ENCODE peak calls at places on chromosomes 13 and 19, in ten cellular contexts. N, A, S, C, H, W, L, B, X and Z are unnamed samples.

GRCh38 chr13:104460553-104460952 is 1394.3 kb upstream of the SLC10A2 start:
- DNase-seq in N (no peak), A (no peak), S (no peak), C (no peak), H (no peak), W (no peak), L (no peak), B (no peak), X (no peak), Z (no peak)

GRCh38 chr13:40388617-40389016 is 277.8 kb downstream of the FOXO1 start:
- DNase-seq in N (peak), A (no peak), S (no peak), C (no peak), H (no peak), W (peak), L (no peak), B (no peak), X (peak), Z (no peak)

GRCh38 chr19:19597809-19598306 is 20.6 kb downstream of the PBX4 start:
- DNase-seq in N (peak), A (no peak), S (no peak), C (no peak), H (no peak), W (peak), L (no peak), B (no peak), X (peak), Z (no peak)

GRCh38 chr13:101397742-101398141 is 18.6 kb downstream of the NALCN start:
- DNase-seq in N (no peak), A (peak), S (no peak), C (no peak), H (peak), W (no peak), L (peak), B (no peak), X (no peak), Z (no peak)

GRCh38 chr19:688992-689391 is 6.3 kb downstream of the PRSS57 start:
- DNase-seq in N (no peak), A (no peak), S (no peak), C (no peak), H (no peak), W (no peak), L (no peak), B (no peak), X (no peak), Z (no peak)

GRCh38 chr19:8575467-8575997 is 1.7 kb downstream of the MYO1F start:
- DNase-seq in N (peak), A (peak), S (no peak), C (no peak), H (peak), W (peak), L (no peak), B (no peak), X (peak), Z (no peak)

GRCh38 chr19:44925114-44925891 is 10.9 kb downstream of the APOC1 start:
- DNase-seq in N (no peak), A (peak), S (no peak), C (peak), H (peak), W (no peak), L (no peak), B (peak), X (no peak), Z (peak)

GRCh38 chr19:45782820-45783785 is 813 bp upstream of the DMPK start:
- DNase-seq in N (no peak), A (peak), S (peak), C (no peak), H (peak), W (no peak), L (no peak), B (no peak), X (no peak), Z (no peak)

GRCh38 chr13:78430811-78431210 is 172.5 kb downstream of the POU4F1 start:
- DNase-seq in N (no peak), A (no peak), S (no peak), C (no peak), H (no peak), W (no peak), L (no peak), B (no peak), X (no peak), Z (no peak)

GRCh38 chr13:64130600-64130999 is 2715.0 kb upstream of the PCDH20 start:
- DNase-seq in N (no peak), A (no peak), S (no peak), C (no peak), H (no peak), W (no peak), L (no peak), B (no peak), X (no peak), Z (no peak)

GRCh38 chr13:59398127-59398526 is 765.6 kb downstream of the DIAPH3 start:
- DNase-seq in N (no peak), A (no peak), S (no peak), C (peak), H (no peak), W (no peak), L (no peak), B (no peak), X (no peak), Z (no peak)

GRCh38 chr13:33545492-33545891 is 259.9 kb upstream of the STARD13 start:
- DNase-seq in N (no peak), A (no peak), S (no peak), C (no peak), H (no peak), W (no peak), L (no peak), B (no peak), X (no peak), Z (no peak)

GRCh38 chr13:31824705-31825512 is 85.6 kb downstream of the RXFP2 start:
- DNase-seq in N (no peak), A (no peak), S (no peak), C (peak), H (peak), W (no peak), L (no peak), B (peak), X (no peak), Z (peak)

GRCh38 chr13:52617070-52618060 is 24.9 kb upstream of the HNRNPA1L2 start:
- DNase-seq in N (peak), A (peak), S (peak), C (peak), H (peak), W (peak), L (peak), B (peak), X (peak), Z (peak)

GRCh38 chr19:34232566-34233481 is 21.5 kb upstream of the GARRE1 start:
- DNase-seq in N (peak), A (peak), S (no peak), C (peak), H (peak), W (peak), L (no peak), B (peak), X (no peak), Z (peak)

GRCh38 chr13:95749545-95749944 is 72.6 kb downstream of the DNAJC3 start:
- DNase-seq in N (no peak), A (no peak), S (no peak), C (no peak), H (no peak), W (no peak), L (no peak), B (no peak), X (no peak), Z (no peak)

GRCh38 chr19:49327878-49328544 is 3.0 kb upstream of the SLC6A16 start:
- DNase-seq in N (peak), A (no peak), S (no peak), C (no peak), H (peak), W (peak), L (no peak), B (no peak), X (no peak), Z (no peak)